ENCODE peak calls at places on chromosomes 13 and 19, in four cellular contexts. O is stimulated activated CD8-positive, alpha-beta memory T cell treated with anti-CD3 and anti-CD28 coated beads, Interleukin-7, amount 100 ng/mL, for 1 hour; A is RCC 7860; N is effector memory CD4-positive, alpha-beta T cell. F is an unnamed sample.

GRCh38 chr19:55640577-55641375 is at the start of gene ZNF580:
- DNase-seq in O (no peak), A (peak), N (no peak), F (peak)

GRCh38 chr13:70385852-70386251 is 277.6 kb upstream of the KLHL1 start:
- DNase-seq in O (no peak), A (no peak), N (no peak), F (no peak)

GRCh38 chr19:35756373-35757230 is at the start of gene HSPB6:
- DNase-seq in O (no peak), A (no peak), N (no peak), F (no peak)

GRCh38 chr13:101415358-101416174 is 742 bp downstream of the NALCN start:
- DNase-seq in O (no peak), A (no peak), N (no peak), F (no peak)

GRCh38 chr13:75145926-75146325 is 336.0 kb downstream of the TBC1D4 start:
- DNase-seq in O (no peak), A (no peak), N (no peak), F (no peak)

GRCh38 chr19:55254625-55254977 is 4.2 kb downstream of the PPP6R1 start:
- DNase-seq in O (no peak), A (no peak), N (no peak), F (no peak)

GRCh38 chr13:37109080-37109678 is 3.7 kb upstream of the CSNK1A1L start:
- DNase-seq in O (no peak), A (no peak), N (no peak), F (no peak)

GRCh38 chr13:67048793-67049150 is 181.4 kb downstream of the PCDH9 start:
- DNase-seq in O (no peak), A (no peak), N (no peak), F (no peak)

GRCh38 chr13:43074824-43075510 is 51.6 kb downstream of the DNAJC15 start:
- DNase-seq in O (no peak), A (no peak), N (no peak), F (no peak)

GRCh38 chr13:48400820-48401219 is 12.1 kb downstream of the LPAR6 start:
- DNase-seq in O (no peak), A (no peak), N (no peak), F (no peak)

GRCh38 chr19:52170863-52171320 is 529 bp downstream of the ZNF836 start:
- DNase-seq in O (no peak), A (no peak), N (no peak), F (no peak)

GRCh38 chr19:18701250-18701608 is 17.7 kb downstream of the CRTC1 start:
- DNase-seq in O (no peak), A (no peak), N (no peak), F (no peak)

GRCh38 chr13:112444001-112444311 is 67.8 kb downstream of the SPACA7 start:
- DNase-seq in O (no peak), A (peak), N (no peak), F (no peak)

GRCh38 chr19:15129856-15130580 is 22.8 kb downstream of the SYDE1 start:
- DNase-seq in O (no peak), A (no peak), N (no peak), F (no peak)

GRCh38 chr19:23913931-23914330 is 755 bp upstream of the ZNF726 start:
- DNase-seq in O (no peak), A (no peak), N (no peak), F (no peak)

GRCh38 chr13:19152403-19152802 is 29.2 kb downstream of the TUBA3C start:
- DNase-seq in O (no peak), A (no peak), N (no peak), F (no peak)

GRCh38 chr13:41295973-41296372 is 15.1 kb upstream of the NAA16 start:
- DNase-seq in O (no peak), A (no peak), N (no peak), F (no peak)

GRCh38 chr13:20518652-20519051 is 7.0 kb downstream of the CRYL1 start:
- DNase-seq in O (no peak), A (no peak), N (no peak), F (no peak)

GRCh38 chr13:29576581-29576980 is 18.9 kb downstream of the SLC7A1 start:
- DNase-seq in O (no peak), A (no peak), N (no peak), F (no peak)

GRCh38 chr19:54674021-54674617 is 11.3 kb downstream of the LILRB4 start:
- DNase-seq in O (no peak), A (no peak), N (no peak), F (no peak)

GRCh38 chr13:30816733-30817132 is 81.4 kb downstream of the ALOX5AP start:
- DNase-seq in O (no peak), A (no peak), N (no peak), F (no peak)

GRCh38 chr19:16824658-16825311 is 4.4 kb upstream of the SIN3B start:
- DNase-seq in O (no peak), A (peak), N (no peak), F (no peak)

GRCh38 chr19:37565370-37565669 is 29.3 kb downstream of the ZNF571 start:
- DNase-seq in O (no peak), A (no peak), N (no peak), F (no peak)

GRCh38 chr13:64709079-64709478 is 2521.1 kb downstream of the PCDH9 start:
- DNase-seq in O (no peak), A (no peak), N (no peak), F (no peak)

GRCh38 chr19:782195-783043 is 14.8 kb upstream of the PTBP1 start:
- DNase-seq in O (no peak), A (peak), N (no peak), F (no peak)

GRCh38 chr19:40365613-40366401 is 17.3 kb downstream of the PLD3 start:
- DNase-seq in O (peak), A (no peak), N (no peak), F (no peak)

GRCh38 chr19:6660930-6661329 is 9.0 kb downstream of the TNFSF14 start:
- DNase-seq in O (no peak), A (no peak), N (no peak), F (no peak)

GRCh38 chr13:69124996-69125395 is 982.6 kb upstream of the ATXN8OS start:
- DNase-seq in O (no peak), A (no peak), N (no peak), F (no peak)

GRCh38 chr13:32116210-32116609 is 84.6 kb downstream of the FRY start:
- DNase-seq in O (no peak), A (no peak), N (no peak), F (no peak)

GRCh38 chr19:11361037-11361770 is 6.0 kb downstream of the PLPPR2 start:
- DNase-seq in O (no peak), A (no peak), N (no peak), F (no peak)

GRCh38 chr19:6020972-6021805 is 43.2 kb upstream of the RANBP3 start:
- DNase-seq in O (no peak), A (no peak), N (no peak), F (no peak)

GRCh38 chr13:75384881-75385707 is 96.9 kb downstream of the TBC1D4 start:
- DNase-seq in O (no peak), A (no peak), N (no peak), F (no peak)

GRCh38 chr13:32316476-32316875 is 1.2 kb downstream of the BRCA2 start:
- DNase-seq in O (no peak), A (no peak), N (no peak), F (no peak)

GRCh38 chr19:41937976-41938375 is 9.7 kb upstream of the ERFL start:
- DNase-seq in O (no peak), A (no peak), N (no peak), F (no peak)

GRCh38 chr13:50891206-50891605 is 18.4 kb upstream of the RNASEH2B start:
- DNase-seq in O (no peak), A (no peak), N (no peak), F (no peak)